ENCODE peak calls at places on chromosomes 11 and 22, in ten cellular contexts. One of them, this sample, is unnamed.

GRCh38 chr11:67268684-67269268 is 2.5 kb downstream of the GRK2 start:
- DNase-seq in psoas muscle: no peak
- DNase-seq in mucosa of descending colon: no peak
- DNase-seq in EL: no peak
- DNase-seq in head of caudate nucleus: no peak
- DNase-seq in activated naive CD8-positive, alpha-beta T cell treated with anti-CD3 and anti-CD28 coated beads, Interleukin-2, amount 50 U/mL, for 24 hours: no peak
- DNase-seq in stimulated activated CD8-positive, alpha-beta memory T cell treated with anti-CD3 and anti-CD28 coated beads, Interleukin-7, amount 100 ng/mL, for 4 hours: no peak
- DNase-seq in HS-27A: no peak
- DNase-seq in COR-L47: no peak
- DNase-seq in activated effector memory CD4-positive, alpha-beta T cell treated with Interleukin-2 at 50 U/mL for 16 hours: no peak
- DNase-seq in this sample: no peak

GRCh38 chr11:114132944-114133394 is 73.5 kb downstream of the ZBTB16 start:
- DNase-seq in psoas muscle: peak; percentile 54
- DNase-seq in mucosa of descending colon: no peak
- DNase-seq in EL: peak; percentile 45
- DNase-seq in head of caudate nucleus: no peak
- DNase-seq in activated naive CD8-positive, alpha-beta T cell treated with anti-CD3 and anti-CD28 coated beads, Interleukin-2, amount 50 U/mL, for 24 hours: no peak
- DNase-seq in stimulated activated CD8-positive, alpha-beta memory T cell treated with anti-CD3 and anti-CD28 coated beads, Interleukin-7, amount 100 ng/mL, for 4 hours: no peak
- DNase-seq in HS-27A: no peak
- DNase-seq in COR-L47: no peak
- DNase-seq in activated effector memory CD4-positive, alpha-beta T cell treated with Interleukin-2 at 50 U/mL for 16 hours: no peak
- DNase-seq in this sample: no peak

GRCh38 chr11:103659743-103660142 is 376.7 kb upstream of the DDI1 start:
- DNase-seq in psoas muscle: no peak
- DNase-seq in mucosa of descending colon: no peak
- DNase-seq in EL: no peak
- DNase-seq in head of caudate nucleus: no peak
- DNase-seq in activated naive CD8-positive, alpha-beta T cell treated with anti-CD3 and anti-CD28 coated beads, Interleukin-2, amount 50 U/mL, for 24 hours: no peak
- DNase-seq in stimulated activated CD8-positive, alpha-beta memory T cell treated with anti-CD3 and anti-CD28 coated beads, Interleukin-7, amount 100 ng/mL, for 4 hours: no peak
- DNase-seq in HS-27A: no peak
- DNase-seq in COR-L47: peak; percentile 52
- DNase-seq in activated effector memory CD4-positive, alpha-beta T cell treated with Interleukin-2 at 50 U/mL for 16 hours: no peak
- DNase-seq in this sample: no peak

GRCh38 chr11:43573233-43573632 is 107.3 kb upstream of the HSD17B12 start:
- DNase-seq in psoas muscle: no peak
- DNase-seq in mucosa of descending colon: peak; percentile 12
- DNase-seq in EL: peak; percentile 36
- DNase-seq in head of caudate nucleus: no peak
- DNase-seq in activated naive CD8-positive, alpha-beta T cell treated with anti-CD3 and anti-CD28 coated beads, Interleukin-2, amount 50 U/mL, for 24 hours: no peak
- DNase-seq in stimulated activated CD8-positive, alpha-beta memory T cell treated with anti-CD3 and anti-CD28 coated beads, Interleukin-7, amount 100 ng/mL, for 4 hours: no peak
- DNase-seq in HS-27A: no peak
- DNase-seq in COR-L47: peak; percentile 25
- DNase-seq in activated effector memory CD4-positive, alpha-beta T cell treated with Interleukin-2 at 50 U/mL for 16 hours: no peak
- DNase-seq in this sample: no peak

GRCh38 chr11:11985016-11985715 is 23.3 kb downstream of the DKK3 start:
- DNase-seq in psoas muscle: no peak
- DNase-seq in mucosa of descending colon: no peak
- DNase-seq in EL: peak; percentile 83
- DNase-seq in head of caudate nucleus: no peak
- DNase-seq in activated naive CD8-positive, alpha-beta T cell treated with anti-CD3 and anti-CD28 coated beads, Interleukin-2, amount 50 U/mL, for 24 hours: no peak
- DNase-seq in stimulated activated CD8-positive, alpha-beta memory T cell treated with anti-CD3 and anti-CD28 coated beads, Interleukin-7, amount 100 ng/mL, for 4 hours: no peak
- DNase-seq in HS-27A: no peak
- DNase-seq in COR-L47: no peak
- DNase-seq in activated effector memory CD4-positive, alpha-beta T cell treated with Interleukin-2 at 50 U/mL for 16 hours: no peak
- DNase-seq in this sample: no peak

GRCh38 chr22:49208003-49208402 is 619.7 kb downstream of the BRD1 start:
- DNase-seq in psoas muscle: no peak
- DNase-seq in mucosa of descending colon: no peak
- DNase-seq in EL: no peak
- DNase-seq in head of caudate nucleus: peak; percentile 9
- DNase-seq in activated naive CD8-positive, alpha-beta T cell treated with anti-CD3 and anti-CD28 coated beads, Interleukin-2, amount 50 U/mL, for 24 hours: no peak
- DNase-seq in stimulated activated CD8-positive, alpha-beta memory T cell treated with anti-CD3 and anti-CD28 coated beads, Interleukin-7, amount 100 ng/mL, for 4 hours: no peak
- DNase-seq in HS-27A: no peak
- DNase-seq in COR-L47: no peak
- DNase-seq in activated effector memory CD4-positive, alpha-beta T cell treated with Interleukin-2 at 50 U/mL for 16 hours: no peak
- DNase-seq in this sample: no peak

GRCh38 chr11:2657697-2658284 is 42.0 kb downstream of the KCNQ1OT1 start:
- DNase-seq in psoas muscle: no peak
- DNase-seq in mucosa of descending colon: no peak
- DNase-seq in EL: no peak
- DNase-seq in head of caudate nucleus: no peak
- DNase-seq in activated naive CD8-positive, alpha-beta T cell treated with anti-CD3 and anti-CD28 coated beads, Interleukin-2, amount 50 U/mL, for 24 hours: no peak
- DNase-seq in stimulated activated CD8-positive, alpha-beta memory T cell treated with anti-CD3 and anti-CD28 coated beads, Interleukin-7, amount 100 ng/mL, for 4 hours: no peak
- DNase-seq in HS-27A: no peak
- DNase-seq in COR-L47: no peak
- DNase-seq in activated effector memory CD4-positive, alpha-beta T cell treated with Interleukin-2 at 50 U/mL for 16 hours: no peak
- DNase-seq in this sample: no peak

GRCh38 chr22:50298937-50299656 is 8.3 kb downstream of the PLXNB2 start:
- DNase-seq in psoas muscle: no peak
- DNase-seq in mucosa of descending colon: no peak
- DNase-seq in EL: no peak
- DNase-seq in head of caudate nucleus: no peak
- DNase-seq in activated naive CD8-positive, alpha-beta T cell treated with anti-CD3 and anti-CD28 coated beads, Interleukin-2, amount 50 U/mL, for 24 hours: no peak
- DNase-seq in stimulated activated CD8-positive, alpha-beta memory T cell treated with anti-CD3 and anti-CD28 coated beads, Interleukin-7, amount 100 ng/mL, for 4 hours: no peak
- DNase-seq in HS-27A: no peak
- DNase-seq in COR-L47: peak; percentile 10
- DNase-seq in activated effector memory CD4-positive, alpha-beta T cell treated with Interleukin-2 at 50 U/mL for 16 hours: no peak
- DNase-seq in this sample: no peak

GRCh38 chr11:10329935-10330334 is 25.1 kb downstream of the ADM start:
- DNase-seq in psoas muscle: no peak
- DNase-seq in mucosa of descending colon: no peak
- DNase-seq in EL: peak; percentile 94
- DNase-seq in head of caudate nucleus: no peak
- DNase-seq in activated naive CD8-positive, alpha-beta T cell treated with anti-CD3 and anti-CD28 coated beads, Interleukin-2, amount 50 U/mL, for 24 hours: no peak
- DNase-seq in stimulated activated CD8-positive, alpha-beta memory T cell treated with anti-CD3 and anti-CD28 coated beads, Interleukin-7, amount 100 ng/mL, for 4 hours: no peak
- DNase-seq in HS-27A: no peak
- DNase-seq in COR-L47: no peak
- DNase-seq in activated effector memory CD4-positive, alpha-beta T cell treated with Interleukin-2 at 50 U/mL for 16 hours: no peak
- DNase-seq in this sample: no peak

GRCh38 chr22:43883012-43883661 is 8.7 kb downstream of the PNPLA5 start:
- DNase-seq in psoas muscle: no peak
- DNase-seq in mucosa of descending colon: peak; percentile 67
- DNase-seq in EL: peak; percentile 86
- DNase-seq in head of caudate nucleus: peak; percentile 79
- DNase-seq in activated naive CD8-positive, alpha-beta T cell treated with anti-CD3 and anti-CD28 coated beads, Interleukin-2, amount 50 U/mL, for 24 hours: peak; percentile 60
- DNase-seq in stimulated activated CD8-positive, alpha-beta memory T cell treated with anti-CD3 and anti-CD28 coated beads, Interleukin-7, amount 100 ng/mL, for 4 hours: peak; percentile 11
- DNase-seq in HS-27A: no peak
- DNase-seq in COR-L47: peak; percentile 42
- DNase-seq in activated effector memory CD4-positive, alpha-beta T cell treated with Interleukin-2 at 50 U/mL for 16 hours: peak; percentile 12
- DNase-seq in this sample: peak; percentile 41

GRCh38 chr11:10294289-10294953 is 402 bp upstream of the SBF2 start:
- DNase-seq in psoas muscle: peak; percentile 58
- DNase-seq in mucosa of descending colon: peak; percentile 55
- DNase-seq in EL: peak; percentile 84
- DNase-seq in head of caudate nucleus: peak; percentile 62
- DNase-seq in activated naive CD8-positive, alpha-beta T cell treated with anti-CD3 and anti-CD28 coated beads, Interleukin-2, amount 50 U/mL, for 24 hours: no peak
- DNase-seq in stimulated activated CD8-positive, alpha-beta memory T cell treated with anti-CD3 and anti-CD28 coated beads, Interleukin-7, amount 100 ng/mL, for 4 hours: no peak
- DNase-seq in HS-27A: peak; percentile 43
- DNase-seq in COR-L47: peak; percentile 9
- DNase-seq in activated effector memory CD4-positive, alpha-beta T cell treated with Interleukin-2 at 50 U/mL for 16 hours: no peak
- DNase-seq in this sample: no peak

GRCh38 chr22:45688606-45689080 is 17.0 kb downstream of the ATXN10 start:
- DNase-seq in psoas muscle: no peak
- DNase-seq in mucosa of descending colon: no peak
- DNase-seq in EL: peak; percentile 98
- DNase-seq in head of caudate nucleus: no peak
- DNase-seq in activated naive CD8-positive, alpha-beta T cell treated with anti-CD3 and anti-CD28 coated beads, Interleukin-2, amount 50 U/mL, for 24 hours: no peak
- DNase-seq in stimulated activated CD8-positive, alpha-beta memory T cell treated with anti-CD3 and anti-CD28 coated beads, Interleukin-7, amount 100 ng/mL, for 4 hours: no peak
- DNase-seq in HS-27A: peak; percentile 87
- DNase-seq in COR-L47: no peak
- DNase-seq in activated effector memory CD4-positive, alpha-beta T cell treated with Interleukin-2 at 50 U/mL for 16 hours: no peak
- DNase-seq in this sample: no peak

GRCh38 chr11:59426361-59427067 is at the start of gene OR5A2:
- DNase-seq in psoas muscle: no peak
- DNase-seq in mucosa of descending colon: no peak
- DNase-seq in EL: no peak
- DNase-seq in head of caudate nucleus: no peak
- DNase-seq in activated naive CD8-positive, alpha-beta T cell treated with anti-CD3 and anti-CD28 coated beads, Interleukin-2, amount 50 U/mL, for 24 hours: no peak
- DNase-seq in stimulated activated CD8-positive, alpha-beta memory T cell treated with anti-CD3 and anti-CD28 coated beads, Interleukin-7, amount 100 ng/mL, for 4 hours: no peak
- DNase-seq in HS-27A: no peak
- DNase-seq in COR-L47: no peak
- DNase-seq in activated effector memory CD4-positive, alpha-beta T cell treated with Interleukin-2 at 50 U/mL for 16 hours: no peak
- DNase-seq in this sample: no peak

GRCh38 chr22:50526849-50527801 is 1.7 kb upstream of the SCO2 start:
- DNase-seq in psoas muscle: peak; percentile 58
- DNase-seq in mucosa of descending colon: peak; percentile 69
- DNase-seq in EL: peak; percentile 40
- DNase-seq in head of caudate nucleus: no peak
- DNase-seq in activated naive CD8-positive, alpha-beta T cell treated with anti-CD3 and anti-CD28 coated beads, Interleukin-2, amount 50 U/mL, for 24 hours: peak; percentile 68
- DNase-seq in stimulated activated CD8-positive, alpha-beta memory T cell treated with anti-CD3 and anti-CD28 coated beads, Interleukin-7, amount 100 ng/mL, for 4 hours: no peak
- DNase-seq in HS-27A: no peak
- DNase-seq in COR-L47: no peak
- DNase-seq in activated effector memory CD4-positive, alpha-beta T cell treated with Interleukin-2 at 50 U/mL for 16 hours: no peak
- DNase-seq in this sample: no peak

GRCh38 chr11:102458531-102458930 is 6.0 kb upstream of the TMEM123 start:
- DNase-seq in psoas muscle: no peak
- DNase-seq in mucosa of descending colon: no peak
- DNase-seq in EL: no peak
- DNase-seq in head of caudate nucleus: no peak
- DNase-seq in activated naive CD8-positive, alpha-beta T cell treated with anti-CD3 and anti-CD28 coated beads, Interleukin-2, amount 50 U/mL, for 24 hours: no peak
- DNase-seq in stimulated activated CD8-positive, alpha-beta memory T cell treated with anti-CD3 and anti-CD28 coated beads, Interleukin-7, amount 100 ng/mL, for 4 hours: no peak
- DNase-seq in HS-27A: no peak
- DNase-seq in COR-L47: no peak
- DNase-seq in activated effector memory CD4-positive, alpha-beta T cell treated with Interleukin-2 at 50 U/mL for 16 hours: no peak
- DNase-seq in this sample: no peak

GRCh38 chr22:37643225-37643847 is 3.9 kb downstream of the SH3BP1 start:
- DNase-seq in psoas muscle: peak; percentile 87
- DNase-seq in mucosa of descending colon: peak; percentile 96
- DNase-seq in EL: peak; percentile 72
- DNase-seq in head of caudate nucleus: peak; percentile 95
- DNase-seq in activated naive CD8-positive, alpha-beta T cell treated with anti-CD3 and anti-CD28 coated beads, Interleukin-2, amount 50 U/mL, for 24 hours: peak; percentile 93
- DNase-seq in stimulated activated CD8-positive, alpha-beta memory T cell treated with anti-CD3 and anti-CD28 coated beads, Interleukin-7, amount 100 ng/mL, for 4 hours: peak; percentile 72
- DNase-seq in HS-27A: no peak
- DNase-seq in COR-L47: peak; percentile 48
- DNase-seq in activated effector memory CD4-positive, alpha-beta T cell treated with Interleukin-2 at 50 U/mL for 16 hours: peak; percentile 77
- DNase-seq in this sample: no peak

GRCh38 chr11:132258865-132259264 is 888.5 kb downstream of the NTM start:
- DNase-seq in psoas muscle: no peak
- DNase-seq in mucosa of descending colon: no peak
- DNase-seq in EL: peak; percentile 30
- DNase-seq in head of caudate nucleus: no peak
- DNase-seq in activated naive CD8-positive, alpha-beta T cell treated with anti-CD3 and anti-CD28 coated beads, Interleukin-2, amount 50 U/mL, for 24 hours: no peak
- DNase-seq in stimulated activated CD8-positive, alpha-beta memory T cell treated with anti-CD3 and anti-CD28 coated beads, Interleukin-7, amount 100 ng/mL, for 4 hours: no peak
- DNase-seq in HS-27A: no peak
- DNase-seq in COR-L47: no peak
- DNase-seq in activated effector memory CD4-positive, alpha-beta T cell treated with Interleukin-2 at 50 U/mL for 16 hours: no peak
- DNase-seq in this sample: no peak

GRCh38 chr11:19199766-19200165 is 2.0 kb downstream of the CSRP3 start:
- DNase-seq in psoas muscle: no peak
- DNase-seq in mucosa of descending colon: no peak
- DNase-seq in EL: no peak
- DNase-seq in head of caudate nucleus: no peak
- DNase-seq in activated naive CD8-positive, alpha-beta T cell treated with anti-CD3 and anti-CD28 coated beads, Interleukin-2, amount 50 U/mL, for 24 hours: no peak
- DNase-seq in stimulated activated CD8-positive, alpha-beta memory T cell treated with anti-CD3 and anti-CD28 coated beads, Interleukin-7, amount 100 ng/mL, for 4 hours: no peak
- DNase-seq in HS-27A: no peak
- DNase-seq in COR-L47: no peak
- DNase-seq in activated effector memory CD4-positive, alpha-beta T cell treated with Interleukin-2 at 50 U/mL for 16 hours: no peak
- DNase-seq in this sample: no peak

GRCh38 chr11:102794382-102794781 is 3.6 kb downstream of the MMP1 start:
- DNase-seq in psoas muscle: no peak
- DNase-seq in mucosa of descending colon: no peak
- DNase-seq in EL: peak; percentile 76
- DNase-seq in head of caudate nucleus: no peak
- DNase-seq in activated naive CD8-positive, alpha-beta T cell treated with anti-CD3 and anti-CD28 coated beads, Interleukin-2, amount 50 U/mL, for 24 hours: peak; percentile 18
- DNase-seq in stimulated activated CD8-positive, alpha-beta memory T cell treated with anti-CD3 and anti-CD28 coated beads, Interleukin-7, amount 100 ng/mL, for 4 hours: no peak
- DNase-seq in HS-27A: no peak
- DNase-seq in COR-L47: peak; percentile 9
- DNase-seq in activated effector memory CD4-positive, alpha-beta T cell treated with Interleukin-2 at 50 U/mL for 16 hours: no peak
- DNase-seq in this sample: no peak

GRCh38 chr22:32618461-32619140 is 144.0 kb downstream of the FBXO7 start:
- DNase-seq in psoas muscle: peak; percentile 48
- DNase-seq in mucosa of descending colon: no peak
- DNase-seq in EL: no peak
- DNase-seq in head of caudate nucleus: no peak
- DNase-seq in activated naive CD8-positive, alpha-beta T cell treated with anti-CD3 and anti-CD28 coated beads, Interleukin-2, amount 50 U/mL, for 24 hours: no peak
- DNase-seq in stimulated activated CD8-positive, alpha-beta memory T cell treated with anti-CD3 and anti-CD28 coated beads, Interleukin-7, amount 100 ng/mL, for 4 hours: no peak
- DNase-seq in HS-27A: no peak
- DNase-seq in COR-L47: no peak
- DNase-seq in activated effector memory CD4-positive, alpha-beta T cell treated with Interleukin-2 at 50 U/mL for 16 hours: no peak
- DNase-seq in this sample: no peak

GRCh38 chr11:26285593-26285992 is 46.3 kb upstream of the ANO3 start:
- DNase-seq in psoas muscle: no peak
- DNase-seq in mucosa of descending colon: no peak
- DNase-seq in EL: no peak
- DNase-seq in head of caudate nucleus: no peak
- DNase-seq in activated naive CD8-positive, alpha-beta T cell treated with anti-CD3 and anti-CD28 coated beads, Interleukin-2, amount 50 U/mL, for 24 hours: no peak
- DNase-seq in stimulated activated CD8-positive, alpha-beta memory T cell treated with anti-CD3 and anti-CD28 coated beads, Interleukin-7, amount 100 ng/mL, for 4 hours: no peak
- DNase-seq in HS-27A: no peak
- DNase-seq in COR-L47: no peak
- DNase-seq in activated effector memory CD4-positive, alpha-beta T cell treated with Interleukin-2 at 50 U/mL for 16 hours: no peak
- DNase-seq in this sample: no peak

GRCh38 chr11:47715082-47715669 is at the start of gene AGBL2:
- DNase-seq in psoas muscle: peak; percentile 77
- DNase-seq in mucosa of descending colon: peak; percentile 87
- DNase-seq in EL: peak; percentile 82
- DNase-seq in head of caudate nucleus: peak; percentile 87
- DNase-seq in activated naive CD8-positive, alpha-beta T cell treated with anti-CD3 and anti-CD28 coated beads, Interleukin-2, amount 50 U/mL, for 24 hours: peak; percentile 91
- DNase-seq in stimulated activated CD8-positive, alpha-beta memory T cell treated with anti-CD3 and anti-CD28 coated beads, Interleukin-7, amount 100 ng/mL, for 4 hours: peak; percentile 77
- DNase-seq in HS-27A: no peak
- DNase-seq in COR-L47: peak; percentile 58
- DNase-seq in activated effector memory CD4-positive, alpha-beta T cell treated with Interleukin-2 at 50 U/mL for 16 hours: peak; percentile 74
- DNase-seq in this sample: no peak

GRCh38 chr11:129023968-129024676 is 81.5 kb upstream of the TP53AIP1 start:
- DNase-seq in psoas muscle: no peak
- DNase-seq in mucosa of descending colon: peak; percentile 92
- DNase-seq in EL: no peak
- DNase-seq in head of caudate nucleus: peak; percentile 67
- DNase-seq in activated naive CD8-positive, alpha-beta T cell treated with anti-CD3 and anti-CD28 coated beads, Interleukin-2, amount 50 U/mL, for 24 hours: no peak
- DNase-seq in stimulated activated CD8-positive, alpha-beta memory T cell treated with anti-CD3 and anti-CD28 coated beads, Interleukin-7, amount 100 ng/mL, for 4 hours: no peak
- DNase-seq in HS-27A: no peak
- DNase-seq in COR-L47: no peak
- DNase-seq in activated effector memory CD4-positive, alpha-beta T cell treated with Interleukin-2 at 50 U/mL for 16 hours: no peak
- DNase-seq in this sample: no peak

GRCh38 chr11:134950692-134951304 is 538.8 kb upstream of the B3GAT1 start:
- DNase-seq in psoas muscle: no peak
- DNase-seq in mucosa of descending colon: no peak
- DNase-seq in EL: no peak
- DNase-seq in head of caudate nucleus: no peak
- DNase-seq in activated naive CD8-positive, alpha-beta T cell treated with anti-CD3 and anti-CD28 coated beads, Interleukin-2, amount 50 U/mL, for 24 hours: no peak
- DNase-seq in stimulated activated CD8-positive, alpha-beta memory T cell treated with anti-CD3 and anti-CD28 coated beads, Interleukin-7, amount 100 ng/mL, for 4 hours: no peak
- DNase-seq in HS-27A: no peak
- DNase-seq in COR-L47: no peak
- DNase-seq in activated effector memory CD4-positive, alpha-beta T cell treated with Interleukin-2 at 50 U/mL for 16 hours: no peak
- DNase-seq in this sample: no peak

GRCh38 chr11:113249491-113249763 is 65.0 kb upstream of the TTC12 start:
- DNase-seq in psoas muscle: no peak
- DNase-seq in mucosa of descending colon: no peak
- DNase-seq in EL: no peak
- DNase-seq in head of caudate nucleus: peak; percentile 72
- DNase-seq in activated naive CD8-positive, alpha-beta T cell treated with anti-CD3 and anti-CD28 coated beads, Interleukin-2, amount 50 U/mL, for 24 hours: no peak
- DNase-seq in stimulated activated CD8-positive, alpha-beta memory T cell treated with anti-CD3 and anti-CD28 coated beads, Interleukin-7, amount 100 ng/mL, for 4 hours: no peak
- DNase-seq in HS-27A: no peak
- DNase-seq in COR-L47: no peak
- DNase-seq in activated effector memory CD4-positive, alpha-beta T cell treated with Interleukin-2 at 50 U/mL for 16 hours: no peak
- DNase-seq in this sample: no peak

GRCh38 chr11:107397357-107397756 is 60.3 kb downstream of the CWF19L2 start:
- DNase-seq in psoas muscle: no peak
- DNase-seq in mucosa of descending colon: no peak
- DNase-seq in EL: no peak
- DNase-seq in head of caudate nucleus: no peak
- DNase-seq in activated naive CD8-positive, alpha-beta T cell treated with anti-CD3 and anti-CD28 coated beads, Interleukin-2, amount 50 U/mL, for 24 hours: no peak
- DNase-seq in stimulated activated CD8-positive, alpha-beta memory T cell treated with anti-CD3 and anti-CD28 coated beads, Interleukin-7, amount 100 ng/mL, for 4 hours: no peak
- DNase-seq in HS-27A: no peak
- DNase-seq in COR-L47: no peak
- DNase-seq in activated effector memory CD4-positive, alpha-beta T cell treated with Interleukin-2 at 50 U/mL for 16 hours: no peak
- DNase-seq in this sample: no peak

GRCh38 chr22:42680648-42681047 is 31.5 kb upstream of the CYB5R3 start:
- DNase-seq in psoas muscle: peak; percentile 50
- DNase-seq in mucosa of descending colon: peak; percentile 31
- DNase-seq in EL: peak; percentile 98
- DNase-seq in head of caudate nucleus: no peak
- DNase-seq in activated naive CD8-positive, alpha-beta T cell treated with anti-CD3 and anti-CD28 coated beads, Interleukin-2, amount 50 U/mL, for 24 hours: no peak
- DNase-seq in stimulated activated CD8-positive, alpha-beta memory T cell treated with anti-CD3 and anti-CD28 coated beads, Interleukin-7, amount 100 ng/mL, for 4 hours: no peak
- DNase-seq in HS-27A: peak; percentile 89
- DNase-seq in COR-L47: no peak
- DNase-seq in activated effector memory CD4-positive, alpha-beta T cell treated with Interleukin-2 at 50 U/mL for 16 hours: no peak
- DNase-seq in this sample: no peak

GRCh38 chr11:128645968-128646367 is 47.9 kb upstream of the FLI1 start:
- DNase-seq in psoas muscle: no peak
- DNase-seq in mucosa of descending colon: no peak
- DNase-seq in EL: no peak
- DNase-seq in head of caudate nucleus: no peak
- DNase-seq in activated naive CD8-positive, alpha-beta T cell treated with anti-CD3 and anti-CD28 coated beads, Interleukin-2, amount 50 U/mL, for 24 hours: no peak
- DNase-seq in stimulated activated CD8-positive, alpha-beta memory T cell treated with anti-CD3 and anti-CD28 coated beads, Interleukin-7, amount 100 ng/mL, for 4 hours: no peak
- DNase-seq in HS-27A: no peak
- DNase-seq in COR-L47: no peak
- DNase-seq in activated effector memory CD4-positive, alpha-beta T cell treated with Interleukin-2 at 50 U/mL for 16 hours: no peak
- DNase-seq in this sample: no peak

This sample was measured in Panc1.